ENCODE peak calls at places on chromosomes 13 and 19, in five cellular contexts. One of them, this sample, is unnamed.

GRCh38 chr13:81487151-81487550 is 1146.2 kb upstream of the SPRY2 start:
- DNase-seq in activated CD4-positive, alpha-beta T cell treated with anti-CD3 and anti-CD28 coated beads for 24 hours: no peak
- DNase-seq in nucleus accumbens: no peak
- DNase-seq in AG04449: no peak
- DNase-seq in cerebellar nuclear complex: no peak
- DNase-seq in this sample: no peak

GRCh38 chr13:59356607-59357006 is 807.1 kb downstream of the DIAPH3 start:
- DNase-seq in AG04449: no peak
- DNase-seq in cerebellar nuclear complex: no peak
- DNase-seq in activated CD4-positive, alpha-beta T cell treated with anti-CD3 and anti-CD28 coated beads for 24 hours: no peak
- DNase-seq in nucleus accumbens: no peak
- DNase-seq in this sample: no peak

GRCh38 chr19:47032171-47032811 is 12.7 kb downstream of the NPAS1 start:
- DNase-seq in cerebellar nuclear complex: no peak
- DNase-seq in AG04449: no peak
- DNase-seq in activated CD4-positive, alpha-beta T cell treated with anti-CD3 and anti-CD28 coated beads for 24 hours: peak; percentile 47
- DNase-seq in nucleus accumbens: no peak
- DNase-seq in this sample: peak; percentile 42

GRCh38 chr19:11577451-11578341 is at the start of gene ACP5:
- DNase-seq in activated CD4-positive, alpha-beta T cell treated with anti-CD3 and anti-CD28 coated beads for 24 hours: no peak
- DNase-seq in cerebellar nuclear complex: no peak
- DNase-seq in AG04449: no peak
- DNase-seq in nucleus accumbens: no peak
- DNase-seq in this sample: no peak

GRCh38 chr19:10521461-10522216 is 4.4 kb upstream of the S1PR5 start:
- DNase-seq in activated CD4-positive, alpha-beta T cell treated with anti-CD3 and anti-CD28 coated beads for 24 hours: no peak
- DNase-seq in nucleus accumbens: no peak
- DNase-seq in AG04449: no peak
- DNase-seq in cerebellar nuclear complex: no peak
- DNase-seq in this sample: no peak

GRCh38 chr13:24118576-24118975 is 41.9 kb upstream of the SPATA13 start:
- DNase-seq in nucleus accumbens: no peak
- DNase-seq in cerebellar nuclear complex: no peak
- DNase-seq in AG04449: no peak
- DNase-seq in activated CD4-positive, alpha-beta T cell treated with anti-CD3 and anti-CD28 coated beads for 24 hours: no peak
- DNase-seq in this sample: no peak

GRCh38 chr19:45424191-45425058 is 708 bp upstream of the ERCC1 start:
- DNase-seq in cerebellar nuclear complex: no peak
- DNase-seq in AG04449: peak; percentile 79
- DNase-seq in activated CD4-positive, alpha-beta T cell treated with anti-CD3 and anti-CD28 coated beads for 24 hours: no peak
- DNase-seq in nucleus accumbens: peak; percentile 48
- DNase-seq in this sample: peak; percentile 73

GRCh38 chr13:112063807-112064206 is 3.1 kb upstream of the SOX1 start:
- DNase-seq in AG04449: no peak
- DNase-seq in nucleus accumbens: no peak
- DNase-seq in cerebellar nuclear complex: no peak
- DNase-seq in activated CD4-positive, alpha-beta T cell treated with anti-CD3 and anti-CD28 coated beads for 24 hours: no peak
- DNase-seq in this sample: no peak

GRCh38 chr19:47267350-47267759 is 7.3 kb upstream of the INAFM1 start:
- DNase-seq in cerebellar nuclear complex: no peak
- DNase-seq in nucleus accumbens: peak; percentile 74
- DNase-seq in AG04449: no peak
- DNase-seq in activated CD4-positive, alpha-beta T cell treated with anti-CD3 and anti-CD28 coated beads for 24 hours: no peak
- DNase-seq in this sample: no peak

GRCh38 chr13:113742000-113742441 is 17.0 kb upstream of the TMEM255B start:
- DNase-seq in activated CD4-positive, alpha-beta T cell treated with anti-CD3 and anti-CD28 coated beads for 24 hours: no peak
- DNase-seq in cerebellar nuclear complex: no peak
- DNase-seq in nucleus accumbens: no peak
- DNase-seq in AG04449: no peak
- DNase-seq in this sample: no peak

GRCh38 chr13:99288069-99288468 is 19.1 kb downstream of the GPR183 start:
- DNase-seq in AG04449: no peak
- DNase-seq in nucleus accumbens: no peak
- DNase-seq in activated CD4-positive, alpha-beta T cell treated with anti-CD3 and anti-CD28 coated beads for 24 hours: no peak
- DNase-seq in cerebellar nuclear complex: no peak
- DNase-seq in this sample: no peak

GRCh38 chr13:111597041-111598017 is 276.9 kb downstream of the TEX29 start:
- DNase-seq in cerebellar nuclear complex: no peak
- DNase-seq in nucleus accumbens: no peak
- DNase-seq in AG04449: no peak
- DNase-seq in activated CD4-positive, alpha-beta T cell treated with anti-CD3 and anti-CD28 coated beads for 24 hours: no peak
- DNase-seq in this sample: no peak

GRCh38 chr13:84686458-84686857 is 804.2 kb upstream of the SLITRK1 start:
- DNase-seq in activated CD4-positive, alpha-beta T cell treated with anti-CD3 and anti-CD28 coated beads for 24 hours: no peak
- DNase-seq in cerebellar nuclear complex: no peak
- DNase-seq in AG04449: no peak
- DNase-seq in nucleus accumbens: no peak
- DNase-seq in this sample: no peak

GRCh38 chr13:49302222-49302621 is 54.5 kb downstream of the CDADC1 start:
- DNase-seq in nucleus accumbens: no peak
- DNase-seq in cerebellar nuclear complex: no peak
- DNase-seq in AG04449: no peak
- DNase-seq in activated CD4-positive, alpha-beta T cell treated with anti-CD3 and anti-CD28 coated beads for 24 hours: no peak
- DNase-seq in this sample: no peak

GRCh38 chr13:39603424-39603947 is 493 bp upstream of the LHFPL6 start:
- DNase-seq in nucleus accumbens: no peak
- DNase-seq in AG04449: no peak
- DNase-seq in activated CD4-positive, alpha-beta T cell treated with anti-CD3 and anti-CD28 coated beads for 24 hours: no peak
- DNase-seq in cerebellar nuclear complex: no peak
- DNase-seq in this sample: no peak

GRCh38 chr19:5567360-5567970 is at the start of gene TINCR:
- DNase-seq in cerebellar nuclear complex: no peak
- DNase-seq in AG04449: no peak
- DNase-seq in activated CD4-positive, alpha-beta T cell treated with anti-CD3 and anti-CD28 coated beads for 24 hours: no peak
- DNase-seq in nucleus accumbens: no peak
- DNase-seq in this sample: no peak

GRCh38 chr19:6668696-6669095 is 1.3 kb downstream of the TNFSF14 start:
- DNase-seq in nucleus accumbens: no peak
- DNase-seq in activated CD4-positive, alpha-beta T cell treated with anti-CD3 and anti-CD28 coated beads for 24 hours: no peak
- DNase-seq in cerebellar nuclear complex: no peak
- DNase-seq in AG04449: no peak
- DNase-seq in this sample: no peak

GRCh38 chr19:18436651-18437478 is 1.1 kb downstream of the ISYNA1 start:
- DNase-seq in activated CD4-positive, alpha-beta T cell treated with anti-CD3 and anti-CD28 coated beads for 24 hours: peak; percentile 63
- DNase-seq in cerebellar nuclear complex: no peak
- DNase-seq in AG04449: no peak
- DNase-seq in nucleus accumbens: peak; percentile 21
- DNase-seq in this sample: no peak

GRCh38 chr19:29667941-29668340 is 2.7 kb downstream of the PLEKHF1 start:
- DNase-seq in activated CD4-positive, alpha-beta T cell treated with anti-CD3 and anti-CD28 coated beads for 24 hours: no peak
- DNase-seq in nucleus accumbens: no peak
- DNase-seq in cerebellar nuclear complex: no peak
- DNase-seq in AG04449: no peak
- DNase-seq in this sample: peak; percentile 75

GRCh38 chr13:112486386-112487126 is 101.4 kb downstream of the TUBGCP3 start:
- DNase-seq in AG04449: no peak
- DNase-seq in activated CD4-positive, alpha-beta T cell treated with anti-CD3 and anti-CD28 coated beads for 24 hours: no peak
- DNase-seq in cerebellar nuclear complex: no peak
- DNase-seq in nucleus accumbens: no peak
- DNase-seq in this sample: no peak

GRCh38 chr19:33552928-33553279 is 31.3 kb upstream of the PEPD start:
- DNase-seq in AG04449: no peak
- DNase-seq in cerebellar nuclear complex: no peak
- DNase-seq in activated CD4-positive, alpha-beta T cell treated with anti-CD3 and anti-CD28 coated beads for 24 hours: no peak
- DNase-seq in nucleus accumbens: no peak
- DNase-seq in this sample: no peak

GRCh38 chr13:99733346-99733745 is 232.1 kb downstream of the TM9SF2 start:
- DNase-seq in nucleus accumbens: no peak
- DNase-seq in AG04449: no peak
- DNase-seq in activated CD4-positive, alpha-beta T cell treated with anti-CD3 and anti-CD28 coated beads for 24 hours: no peak
- DNase-seq in cerebellar nuclear complex: no peak
- DNase-seq in this sample: no peak

GRCh38 chr19:35746556-35746955 is 1.1 kb downstream of the PSENEN start:
- DNase-seq in activated CD4-positive, alpha-beta T cell treated with anti-CD3 and anti-CD28 coated beads for 24 hours: no peak
- DNase-seq in nucleus accumbens: no peak
- DNase-seq in AG04449: no peak
- DNase-seq in cerebellar nuclear complex: no peak
- DNase-seq in this sample: no peak

GRCh38 chr13:113647351-113648217 is 10.4 kb downstream of the ATP4B start:
- DNase-seq in nucleus accumbens: peak; percentile 89
- DNase-seq in AG04449: no peak
- DNase-seq in cerebellar nuclear complex: no peak
- DNase-seq in activated CD4-positive, alpha-beta T cell treated with anti-CD3 and anti-CD28 coated beads for 24 hours: no peak
- DNase-seq in this sample: no peak

GRCh38 chr13:75468098-75468497 is 13.9 kb downstream of the TBC1D4 start:
- DNase-seq in nucleus accumbens: no peak
- DNase-seq in AG04449: no peak
- DNase-seq in activated CD4-positive, alpha-beta T cell treated with anti-CD3 and anti-CD28 coated beads for 24 hours: no peak
- DNase-seq in cerebellar nuclear complex: no peak
- DNase-seq in this sample: no peak

GRCh38 chr13:98813993-98814392 is 61.5 kb upstream of the SLC15A1 start:
- DNase-seq in AG04449: no peak
- DNase-seq in nucleus accumbens: no peak
- DNase-seq in cerebellar nuclear complex: no peak
- DNase-seq in activated CD4-positive, alpha-beta T cell treated with anti-CD3 and anti-CD28 coated beads for 24 hours: no peak
- DNase-seq in this sample: no peak

GRCh38 chr13:19818223-19818842 is 35.6 kb upstream of the PSPC1 start:
- DNase-seq in activated CD4-positive, alpha-beta T cell treated with anti-CD3 and anti-CD28 coated beads for 24 hours: peak; percentile 19
- DNase-seq in cerebellar nuclear complex: no peak
- DNase-seq in nucleus accumbens: peak; percentile 2
- DNase-seq in AG04449: no peak
- DNase-seq in this sample: peak; percentile 14

GRCh38 chr13:102484329-102484728 is 82.5 kb upstream of the FGF14 start:
- DNase-seq in AG04449: no peak
- DNase-seq in nucleus accumbens: no peak
- DNase-seq in activated CD4-positive, alpha-beta T cell treated with anti-CD3 and anti-CD28 coated beads for 24 hours: no peak
- DNase-seq in cerebellar nuclear complex: no peak
- DNase-seq in this sample: no peak